ENCODE peak calls at places on chromosomes 1 and 21, in four cellular contexts. O is body of pancreas, M is right cardiac atrium, Q is thoracic aorta. R is an unnamed sample. For H3K27me3 and H3K4me1, the result is how much of the 10 kb centered on the place peaks cover.

GRCh38 chr1:218304281-218305039 is 19.4 kb downstream of the RRP15 start:
- DNase-seq in O (no peak), Q (no peak), M (peak), R (peak)

GRCh38 chr1:234619794-234620247 is 9.8 kb upstream of the IRF2BP2 start:
- DNase-seq in M (no peak), Q (no peak), O (no peak), R (no peak)

GRCh38 chr1:207102659-207103058 is 1.4 kb upstream of the C4BPA start:
- DNase-seq in Q (no peak), O (no peak), M (no peak), R (no peak)

GRCh38 chr1:157040802-157041201 is 4.7 kb downstream of the ARHGEF11 start:
- DNase-seq in O (no peak), Q (no peak), M (no peak), R (no peak)

GRCh38 chr1:222390181-222390580 is 157.7 kb downstream of the HHIPL2 start:
- DNase-seq in Q (no peak), M (no peak), O (no peak), R (no peak)

GRCh38 chr1:234692961-234693360 is 83.0 kb upstream of the IRF2BP2 start:
- DNase-seq in O (no peak), Q (no peak), M (no peak), R (no peak)

GRCh38 chr1:14968251-14968812 is 185.2 kb upstream of the TMEM51 start:
- DNase-seq in Q (peak), O (no peak), M (peak), R (no peak)

GRCh38 chr1:33763406-33763805 is 100.5 kb upstream of the HMGB4 start:
- DNase-seq in M (no peak), O (no peak), Q (no peak), R (no peak)

GRCh38 chr1:66401244-66401643 is 132.7 kb upstream of the SGIP1 start:
- DNase-seq in O (no peak), M (no peak), Q (no peak), R (no peak)

GRCh38 chr1:75937034-75937433 is 4.8 kb upstream of the ASB17 start:
- DNase-seq in M (no peak), Q (no peak), O (no peak), R (no peak)

GRCh38 chr1:155529109-155529508 is 33.5 kb downstream of the ASH1L start:
- DNase-seq in M (no peak), Q (no peak), O (no peak), R (no peak)

GRCh38 chr1:161185282-161185682 is 8.0 kb upstream of the B4GALT3 start:
- DNase-seq in M (peak), O (no peak), Q (no peak), R (peak)

GRCh38 chr1:31866450-31866801 is 50.6 kb upstream of the SPOCD1 start:
- DNase-seq in O (no peak), M (no peak), Q (no peak), R (no peak)

GRCh38 chr1:40036574-40036973 is 4.0 kb upstream of the CAP1 start:
- DNase-seq in M (peak), O (peak), Q (peak), R (peak)

GRCh38 chr1:31936278-31936965 is 1.7 kb downstream of the PTP4A2 start:
- DNase-seq in M (no peak), Q (no peak), O (no peak), R (no peak)

GRCh38 chr1:108533351-108534083 is 26.4 kb upstream of the EEIG2 start:
- DNase-seq in Q (no peak), O (peak), M (no peak), R (no peak)

GRCh38 chr1:44646276-44646675 is 28.0 kb downstream of the TMEM53 start:
- DNase-seq in Q (no peak), M (no peak), O (no peak), R (no peak)

GRCh38 chr1:35589516-35590427 is 16.7 kb downstream of the TFAP2E start:
- DNase-seq in Q (no peak), M (no peak), O (no peak), R (no peak)

DNA sequence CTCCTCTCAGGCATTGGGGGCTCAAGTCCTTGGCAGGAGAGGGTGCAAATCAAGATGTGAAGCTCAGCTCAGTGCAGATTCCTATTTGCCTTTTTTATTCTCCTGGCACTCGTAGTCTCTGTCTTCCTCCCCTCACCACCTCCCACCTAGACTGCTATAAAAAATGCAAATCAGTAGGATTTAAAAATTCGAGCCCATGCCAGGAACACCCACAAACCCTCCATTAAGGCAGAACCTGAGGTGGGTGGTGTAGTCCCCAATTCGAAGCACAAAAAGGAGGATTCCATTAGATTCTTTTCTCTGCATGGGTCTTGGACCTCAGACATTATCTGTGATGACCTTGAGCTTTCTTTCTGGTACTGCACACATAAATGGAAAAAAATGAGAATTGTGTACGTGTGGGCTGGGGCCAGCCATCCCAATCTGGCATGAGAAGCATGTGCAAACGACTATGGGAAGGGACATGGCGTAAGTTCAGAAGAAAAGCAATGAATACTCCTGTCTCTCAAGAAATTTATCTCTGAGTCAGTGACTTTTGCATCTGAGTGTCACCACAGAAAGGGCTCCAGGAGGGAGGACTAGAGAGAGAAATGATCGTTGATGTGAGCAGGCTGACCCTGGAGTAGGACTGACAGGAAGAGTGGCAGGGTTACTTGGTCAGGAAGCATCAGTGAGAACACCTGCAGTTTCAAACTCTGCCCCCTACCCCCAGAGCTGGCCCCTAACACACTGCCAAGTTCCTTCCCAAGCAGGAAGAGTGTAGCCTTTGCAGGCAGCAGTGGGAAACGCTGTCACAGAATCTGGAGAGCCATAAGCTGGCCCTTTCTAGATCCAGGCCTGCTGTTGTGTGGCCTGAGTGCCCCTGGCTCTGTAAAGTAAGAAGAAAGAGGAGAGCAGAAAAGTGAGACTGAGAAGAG is 1.7 kb downstream of the INKA2 start:
- DNase-seq in O (no peak), Q (no peak), M (no peak), R (peak)
- H3K4me3 ChIP-seq in O (no peak), Q (peak), M (peak), R (peak)

GRCh38 chr21:18608226-18608625 is 204.6 kb upstream of the TMPRSS15 start:
- DNase-seq in O (no peak), Q (no peak), M (no peak), R (no peak)
- H3K27me3 ChIP-seq in O (under half), Q (under half), M (under half), R (under half)

GRCh38 chr21:45075606-45076244 is 1.3 kb downstream of the ADARB1 start:
- DNase-seq in Q (no peak), O (no peak), M (no peak), R (no peak)

GRCh38 chr21:45078371-45078770 is 4.0 kb downstream of the ADARB1 start:
- DNase-seq in O (no peak), Q (no peak), M (no peak), R (no peak)

GRCh38 chr21:45074818-45075605 is 632 bp downstream of the ADARB1 start:
- DNase-seq in M (peak), Q (no peak), O (peak), R (no peak)

GRCh38 chr21:45074048-45074817 is at the start of gene ADARB1:
- DNase-seq in O (peak), Q (no peak), M (peak), R (peak)

DNA sequence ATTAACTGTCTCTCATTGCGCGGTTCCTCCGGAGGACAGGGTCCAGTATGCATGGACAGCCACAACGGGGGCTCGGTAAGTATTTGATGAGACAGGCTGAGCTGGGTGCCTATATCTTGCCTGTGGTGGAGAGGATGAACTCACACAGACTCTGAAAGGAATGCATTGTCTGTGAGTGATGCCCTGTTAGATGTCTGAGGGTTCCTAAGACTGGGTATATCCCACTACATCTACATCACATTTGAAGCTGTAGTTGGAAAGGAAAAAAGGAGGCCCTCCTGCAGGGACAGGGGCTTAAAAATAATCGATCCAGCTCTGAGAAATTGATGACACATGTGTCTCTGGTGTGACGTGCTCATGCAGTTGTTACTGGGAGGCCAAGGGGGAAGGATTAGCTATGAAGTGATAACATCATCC is 1.9 kb downstream of the ADARB1 start:
- DNase-seq in M (no peak), Q (no peak), O (no peak), R (no peak)
- H3K4me1 ChIP-seq in M (under half), Q (half or more), O (under half), R (under half)

GRCh38 chr1:11735531-11735853 is 444 bp upstream of the AGTRAP start:
- DNase-seq in O (no peak), Q (no peak), M (no peak), R (no peak)
- H3K4me3 ChIP-seq in O (no peak), Q (peak), M (no peak), R (peak)

DNA sequence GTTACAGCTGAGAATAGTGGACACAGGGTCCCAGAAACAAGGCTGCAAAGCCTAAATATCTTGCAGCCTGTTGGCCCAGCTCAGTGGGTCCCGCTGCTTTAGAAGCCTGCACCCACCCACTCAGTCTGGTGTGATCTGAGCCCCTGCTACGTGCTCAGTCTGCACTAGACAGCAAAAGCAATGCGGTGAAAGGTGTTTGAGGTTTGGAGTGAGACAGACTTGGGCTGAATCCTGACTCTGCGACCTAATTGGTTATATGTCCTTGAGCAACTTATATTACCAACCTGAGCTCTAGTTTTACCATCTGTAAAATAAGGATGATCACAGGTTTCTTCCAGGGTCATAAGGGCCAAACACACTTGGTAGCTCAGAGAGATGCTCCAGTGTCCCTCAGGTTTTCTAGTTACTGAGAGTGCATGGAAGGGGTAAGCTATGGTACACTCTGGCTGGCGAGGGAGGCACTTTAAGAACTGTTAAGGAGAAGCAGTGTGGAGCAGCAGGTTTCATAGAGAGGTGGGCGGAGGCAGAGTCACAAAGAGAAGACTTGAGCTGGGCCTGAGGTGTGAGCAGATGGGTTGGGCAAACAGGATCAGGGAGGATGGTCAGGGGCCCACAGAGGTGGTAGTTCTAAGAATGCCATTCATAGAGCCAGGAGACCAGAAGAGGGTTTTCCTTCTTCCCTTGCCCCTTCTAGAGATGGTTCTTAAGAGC is 10.1 kb downstream of the TMEM200B start:
- DNase-seq in M (no peak), Q (no peak), O (no peak), R (no peak)
- H3K27me3 ChIP-seq in M (under half), Q (under half), O (under half), R (under half)

GRCh38 chr1:64263856-64264255 is 60.4 kb downstream of the UBE2U start:
- DNase-seq in Q (no peak), O (no peak), M (no peak), R (no peak)

GRCh38 chr1:64269558-64269884 is 66.1 kb downstream of the UBE2U start:
- DNase-seq in M (no peak), Q (no peak), O (no peak), R (no peak)

GRCh38 chr1:64268653-64269557 is 65.5 kb downstream of the UBE2U start:
- DNase-seq in O (peak), M (no peak), Q (no peak), R (peak)

GRCh38 chr1:64265141-64265540 is 61.7 kb downstream of the UBE2U start:
- DNase-seq in O (no peak), Q (no peak), M (no peak), R (no peak)

GRCh38 chr1:64266941-64267340 is 63.5 kb downstream of the UBE2U start:
- DNase-seq in O (no peak), Q (no peak), M (no peak), R (no peak)
- H3K4me1 ChIP-seq in O (under half), Q (under half), M (under half), R (under half)

GRCh38 chr1:78004719-78005346 is at the start of gene DNAJB4:
- DNase-seq in O (peak), M (no peak), Q (peak), R (peak)
- H3K4me3 ChIP-seq in O (peak), M (peak), Q (peak), R (peak)

GRCh38 chr1:37722181-37723071 is 30.1 kb downstream of the CDCA8 start:
- DNase-seq in M (no peak), O (no peak), Q (no peak), R (no peak)

GRCh38 chr1:37719572-37720195 is 27.4 kb downstream of the CDCA8 start:
- DNase-seq in O (no peak), Q (no peak), M (no peak), R (no peak)

GRCh38 chr1:37720231-37721130 is 28.2 kb downstream of the CDCA8 start:
- DNase-seq in M (no peak), Q (no peak), O (no peak), R (no peak)

GRCh38 chr1:37723072-37723389 is 30.7 kb downstream of the CDCA8 start:
- DNase-seq in Q (no peak), O (no peak), M (no peak), R (no peak)

GRCh38 chr1:37721565-37721964 is 29.2 kb downstream of the CDCA8 start:
- DNase-seq in O (no peak), M (no peak), Q (no peak), R (no peak)
- H3K27me3 ChIP-seq in O (under half), M (under half), Q (under half), R (under half)

DNA sequence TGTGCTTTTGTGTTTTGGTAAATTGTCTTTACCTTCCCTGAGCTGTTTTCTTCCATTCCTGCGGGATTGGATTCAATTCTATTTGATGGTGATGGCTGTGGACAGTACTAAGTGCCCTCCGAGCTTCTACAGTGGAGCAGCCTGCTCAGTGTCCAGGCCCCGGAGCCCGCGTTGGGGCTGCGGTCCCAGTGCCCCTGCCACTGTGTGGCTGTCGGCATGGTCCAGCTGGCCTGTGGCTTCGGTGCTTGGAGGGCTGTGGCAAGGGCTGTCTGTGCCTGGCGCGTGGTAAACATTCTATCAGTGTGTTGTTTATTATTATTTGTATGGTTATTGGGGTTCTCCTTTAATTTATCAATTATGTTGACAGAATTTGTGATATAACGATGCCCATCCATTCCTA is 109.1 kb upstream of the COL6A1 start:
- DNase-seq in Q (no peak), O (no peak), M (no peak), R (no peak)
- H3K4me1 ChIP-seq in Q (under half), O (under half), M (under half), R (under half)

R was measured in heart left ventricle.